ENCODE peak calls at places on chromosomes 2 and 18, in four cellular contexts. One of them, this sample, is unnamed.
A peak's percentile ranks its signal among the peaks of the same experiment; 100 is the strongest.

GRCh38 chr2:159155315-159155714 is 131.2 kb downstream of the WDSUB1 start:
- DNase-seq in astrocyte of the spinal cord: no peak
- DNase-seq in Daoy: no peak
- DNase-seq in caudate nucleus: no peak
- DNase-seq in this sample: no peak

GRCh38 chr2:40178971-40179370 is 272.9 kb downstream of the SLC8A1 start:
- DNase-seq in astrocyte of the spinal cord: no peak
- DNase-seq in Daoy: no peak
- DNase-seq in caudate nucleus: no peak
- DNase-seq in this sample: no peak

GRCh38 chr2:240308111-240308651 is 127.3 kb upstream of the GPC1 start:
- DNase-seq in astrocyte of the spinal cord: no peak
- DNase-seq in Daoy: no peak
- DNase-seq in caudate nucleus: no peak
- DNase-seq in this sample: no peak

GRCh38 chr2:204197601-204198000 is 261.0 kb downstream of the ICOS start:
- DNase-seq in astrocyte of the spinal cord: no peak
- DNase-seq in Daoy: no peak
- DNase-seq in caudate nucleus: no peak
- DNase-seq in this sample: no peak

GRCh38 chr2:168999668-169000213 is 31.4 kb downstream of the ABCB11 start:
- DNase-seq in astrocyte of the spinal cord: no peak
- DNase-seq in Daoy: no peak
- DNase-seq in caudate nucleus: no peak
- DNase-seq in this sample: no peak

GRCh38 chr2:3073721-3074120 is 303.9 kb downstream of the EIPR1 start:
- DNase-seq in astrocyte of the spinal cord: no peak
- DNase-seq in Daoy: no peak
- DNase-seq in caudate nucleus: no peak
- DNase-seq in this sample: no peak

GRCh38 chr2:227462463-227462951 is 9.4 kb upstream of the AGFG1 start:
- DNase-seq in astrocyte of the spinal cord: no peak
- DNase-seq in Daoy: peak; percentile 21
- DNase-seq in caudate nucleus: no peak
- DNase-seq in this sample: peak; percentile 49

GRCh38 chr2:187499941-187500532 is 52.0 kb upstream of the CALCRL start:
- DNase-seq in astrocyte of the spinal cord: peak; percentile 77
- DNase-seq in Daoy: peak; percentile 43
- DNase-seq in caudate nucleus: peak; percentile 1
- DNase-seq in this sample: no peak

GRCh38 chr2:317501-318424 is 29.9 kb upstream of the ALKAL2 start:
- DNase-seq in astrocyte of the spinal cord: peak; percentile 76
- DNase-seq in Daoy: peak; percentile 89
- DNase-seq in caudate nucleus: no peak
- DNase-seq in this sample: no peak

GRCh38 chr2:74550231-74550630 is 3.5 kb downstream of the LOXL3 start:
- DNase-seq in astrocyte of the spinal cord: no peak
- DNase-seq in Daoy: no peak
- DNase-seq in caudate nucleus: no peak
- DNase-seq in this sample: no peak

GRCh38 chr2:226115832-226116200 is 683.8 kb downstream of the IRS1 start:
- DNase-seq in astrocyte of the spinal cord: no peak
- DNase-seq in Daoy: peak; percentile 11
- DNase-seq in caudate nucleus: no peak
- DNase-seq in this sample: peak; percentile 90

GRCh38 chr18:7575465-7576026 is 8.4 kb downstream of the PTPRM start:
- DNase-seq in astrocyte of the spinal cord: peak; percentile 67
- DNase-seq in Daoy: peak; percentile 16
- DNase-seq in caudate nucleus: no peak
- DNase-seq in this sample: no peak

GRCh38 chr2:45409677-45410076 is 201.4 kb downstream of the SRBD1 start:
- DNase-seq in astrocyte of the spinal cord: no peak
- DNase-seq in Daoy: no peak
- DNase-seq in caudate nucleus: no peak
- DNase-seq in this sample: no peak

GRCh38 chr2:129565710-129566109 is 413.8 kb upstream of the RAB6C start:
- DNase-seq in astrocyte of the spinal cord: no peak
- DNase-seq in Daoy: no peak
- DNase-seq in caudate nucleus: no peak
- DNase-seq in this sample: no peak

GRCh38 chr2:222057249-222058073 is 241.3 kb downstream of the PAX3 start:
- DNase-seq in astrocyte of the spinal cord: peak; percentile 21
- DNase-seq in Daoy: no peak
- DNase-seq in caudate nucleus: no peak
- DNase-seq in this sample: no peak

GRCh38 chr2:166157578-166157977 is 29.8 kb upstream of the SCN1A start:
- DNase-seq in astrocyte of the spinal cord: no peak
- DNase-seq in Daoy: no peak
- DNase-seq in caudate nucleus: no peak
- DNase-seq in this sample: peak; percentile 93

GRCh38 chr18:46160050-46160798 is 56.0 kb downstream of the HAUS1 start:
- DNase-seq in astrocyte of the spinal cord: peak; percentile 19
- DNase-seq in Daoy: no peak
- DNase-seq in caudate nucleus: no peak
- DNase-seq in this sample: no peak

GRCh38 chr2:98893871-98894270 is 42.2 kb downstream of the CRACDL start:
- DNase-seq in astrocyte of the spinal cord: no peak
- DNase-seq in Daoy: no peak
- DNase-seq in caudate nucleus: no peak
- DNase-seq in this sample: no peak

GRCh38 chr2:147057931-147058491 is 786.8 kb upstream of the ACVR2A start:
- DNase-seq in astrocyte of the spinal cord: no peak
- DNase-seq in Daoy: no peak
- DNase-seq in caudate nucleus: no peak
- DNase-seq in this sample: no peak